ENCODE peak calls at places on chromosomes 2 and 18, in eight cellular contexts. X, T, O, J, W, R, I and G are unnamed samples.

GRCh38 chr2:228181098-228182019 is at the start of gene SPHKAP:
- DNase-seq in X (peak; percentile 9), T (peak; percentile 29), O (no peak), J (peak; percentile 4), W (peak; percentile 27), R (no peak), I (no peak), G (no peak)

GRCh38 chr2:3355951-3356569 is 21.6 kb downstream of the EIPR1 start:
- DNase-seq in X (no peak), T (no peak), O (no peak), J (no peak), W (no peak), R (no peak), I (no peak), G (peak; percentile 20)

GRCh38 chr2:100628506-100628905 is 65.7 kb downstream of the PDCL3 start:
- DNase-seq in X (no peak), T (no peak), O (no peak), J (no peak), W (no peak), R (no peak), I (no peak), G (peak; percentile 23)

GRCh38 chr2:216426938-216427337 is 14.7 kb downstream of the SMARCAL1 start:
- DNase-seq in X (no peak), T (no peak), O (no peak), J (no peak), W (peak; percentile 86), R (no peak), I (no peak), G (no peak)

GRCh38 chr2:1887106-1887505 is 142.8 kb upstream of the PXDN start:
- DNase-seq in X (no peak), T (no peak), O (no peak), J (no peak), W (no peak), R (no peak), I (no peak), G (no peak)

GRCh38 chr2:239951117-239951734 is 73.9 kb downstream of the NDUFA10 start:
- DNase-seq in X (no peak), T (no peak), O (no peak), J (no peak), W (no peak), R (no peak), I (no peak), G (no peak)

GRCh38 chr2:165634855-165635254 is 159.2 kb downstream of the GALNT3 start:
- DNase-seq in X (peak; percentile 31), T (peak; percentile 63), O (no peak), J (peak; percentile 86), W (peak; percentile 6), R (no peak), I (peak; percentile 61), G (peak; percentile 57)

GRCh38 chr18:24015897-24016631 is 1.5 kb downstream of the TTC39C start:
- DNase-seq in X (no peak), T (no peak), O (no peak), J (peak; percentile 38), W (no peak), R (no peak), I (no peak), G (no peak)

GRCh38 chr2:144824611-144825010 is 304.7 kb upstream of the ZEB2 start:
- DNase-seq in X (no peak), T (no peak), O (no peak), J (no peak), W (no peak), R (no peak), I (no peak), G (no peak)

GRCh38 chr2:111711270-111711669 is 172.7 kb downstream of the ANAPC1 start:
- DNase-seq in X (no peak), T (no peak), O (no peak), J (no peak), W (no peak), R (no peak), I (no peak), G (no peak)

GRCh38 chr2:241894056-241894641 is 24.6 kb downstream of the RTP5 start:
- DNase-seq in X (no peak), T (no peak), O (no peak), J (no peak), W (no peak), R (no peak), I (no peak), G (no peak)

GRCh38 chr18:45449761-45450227 is 165.5 kb upstream of the SLC14A2 start:
- DNase-seq in X (no peak), T (no peak), O (no peak), J (peak; percentile 77), W (no peak), R (no peak), I (no peak), G (no peak)

GRCh38 chr18:67483237-67483636 is 33.3 kb downstream of the DSEL start:
- DNase-seq in X (no peak), T (no peak), O (no peak), J (no peak), W (no peak), R (no peak), I (no peak), G (no peak)

GRCh38 chr2:227834423-227834822 is 20.8 kb downstream of the CCL20 start:
- DNase-seq in X (no peak), T (no peak), O (no peak), J (no peak), W (peak; percentile 40), R (no peak), I (no peak), G (no peak)

GRCh38 chr18:27778441-27778840 is 398.5 kb downstream of the CDH2 start:
- DNase-seq in X (no peak), T (peak; percentile 38), O (no peak), J (no peak), W (peak; percentile 25), R (no peak), I (peak; percentile 61), G (no peak)

GRCh38 chr2:104855174-104856085 is 1.5 kb downstream of the POU3F3 start:
- DNase-seq in X (no peak), T (peak; percentile 29), O (no peak), J (no peak), W (no peak), R (no peak), I (no peak), G (peak; percentile 48)

GRCh38 chr18:14975431-14975830 is 227.5 kb downstream of the ANKRD30B start:
- DNase-seq in X (no peak), T (no peak), O (no peak), J (no peak), W (no peak), R (no peak), I (no peak), G (no peak)

GRCh38 chr2:207214446-207214845 is 48.7 kb upstream of the KLF7 start:
- DNase-seq in X (no peak), T (no peak), O (no peak), J (no peak), W (no peak), R (no peak), I (no peak), G (no peak)

GRCh38 chr2:191693778-191694177 is 15.8 kb downstream of the NABP1 start:
- DNase-seq in X (no peak), T (no peak), O (no peak), J (no peak), W (no peak), R (no peak), I (no peak), G (no peak)

GRCh38 chr2:7774481-7774880 is 857.3 kb downstream of the RNF144A start:
- DNase-seq in X (no peak), T (no peak), O (no peak), J (no peak), W (no peak), R (no peak), I (no peak), G (no peak)

GRCh38 chr2:217923007-217923686 is 79.6 kb downstream of the TNS1 start:
- DNase-seq in X (no peak), T (no peak), O (no peak), J (no peak), W (no peak), R (no peak), I (no peak), G (no peak)

GRCh38 chr2:168181825-168182224 is 65.6 kb downstream of the STK39 start:
- DNase-seq in X (no peak), T (no peak), O (no peak), J (no peak), W (no peak), R (no peak), I (peak; percentile 88), G (no peak)

GRCh38 chr18:6737833-6738232 is 8.3 kb downstream of the ARHGAP28 start:
- DNase-seq in X (no peak), T (no peak), O (no peak), J (no peak), W (no peak), R (no peak), I (no peak), G (no peak)

GRCh38 chr2:216653931-216654365 is 20.7 kb downstream of the IGFBP2 start:
- DNase-seq in X (no peak), T (no peak), O (no peak), J (no peak), W (peak; percentile 41), R (no peak), I (no peak), G (no peak)

GRCh38 chr2:145028055-145028630 is 508.2 kb upstream of the ZEB2 start:
- DNase-seq in X (no peak), T (no peak), O (no peak), J (peak; percentile 12), W (no peak), R (no peak), I (no peak), G (no peak)

GRCh38 chr2:115165529-115166109 is 723.2 kb downstream of the DPP10 start:
- DNase-seq in X (peak; percentile 7), T (peak; percentile 7), O (no peak), J (peak; percentile 16), W (no peak), R (no peak), I (peak; percentile 7), G (no peak)

GRCh38 chr2:17615728-17616351 is 75.3 kb downstream of the VSNL1 start:
- DNase-seq in X (no peak), T (no peak), O (no peak), J (no peak), W (peak; percentile 31), R (no peak), I (no peak), G (no peak)

GRCh38 chr2:127508025-127508620 is 18.2 kb downstream of the IWS1 start:
- DNase-seq in X (no peak), T (no peak), O (no peak), J (no peak), W (peak; percentile 28), R (no peak), I (no peak), G (no peak)

GRCh38 chr18:11689972-11690570 is 1.0 kb downstream of the GNAL start:
- DNase-seq in X (no peak), T (no peak), O (peak; percentile 2), J (peak; percentile 69), W (peak; percentile 3), R (no peak), I (no peak), G (no peak)

GRCh38 chr2:128623776-128624424 is 305.2 kb upstream of the HS6ST1 start:
- DNase-seq in X (no peak), T (no peak), O (no peak), J (peak; percentile 4), W (peak; percentile 54), R (no peak), I (no peak), G (no peak)

GRCh38 chr2:231308631-231309414 is 86.7 kb upstream of the B3GNT7 start:
- DNase-seq in X (no peak), T (no peak), O (no peak), J (no peak), W (no peak), R (no peak), I (no peak), G (no peak)

GRCh38 chr2:10378189-10378588 is 69.9 kb downstream of the ODC1 start:
- DNase-seq in X (no peak), T (no peak), O (peak; percentile 19), J (no peak), W (no peak), R (no peak), I (no peak), G (no peak)

GRCh38 chr2:173109253-173110188 is 33.9 kb downstream of the MAP3K20 start:
- DNase-seq in X (no peak), T (no peak), O (no peak), J (no peak), W (peak; percentile 89), R (no peak), I (no peak), G (no peak)

GRCh38 chr2:60597346-60597745 is 43.9 kb upstream of the BCL11A start:
- DNase-seq in X (no peak), T (no peak), O (no peak), J (no peak), W (no peak), R (no peak), I (no peak), G (no peak)